ENCODE peak calls at places on chromosomes 11 and 22, in eight cellular contexts. One of them, this sample, is unnamed.

GRCh38 chr11:128931661-128932060 is 11.0 kb downstream of the TP53AIP1 start:
- DNase-seq in SIG-M5: no peak
- DNase-seq in NCI-H345: no peak
- DNase-seq in GM10248: no peak
- DNase-seq in activated T-helper 1 cell treated with anti-CD3 and anti-CD28 coated beads, Interleukin-12 subunit alpha, Interleukin-12 subunit beta, Interleukin-2, Interleukin-4 antibody, amounts not matched to agents 30 ng/mL and 10 ng/mL and 1 ng/mL, durations not matched to agents 14 hours and 24 hours and 36 hours: no peak
- DNase-seq in germinal center: no peak
- DNase-seq in choroid plexus epithelial cell: no peak
- DNase-seq in activated CD4-positive, alpha-beta T cell treated with anti-CD3 and anti-CD28 coated beads, Interleukin-2, amount 10 ng/mL, durations not matched to agents 7 days and 5 days: no peak
- DNase-seq in this sample: no peak

GRCh38 chr22:28395920-28396447 is 283.7 kb downstream of the TTC28 start:
- DNase-seq in SIG-M5: no peak
- DNase-seq in NCI-H345: no peak
- DNase-seq in GM10248: no peak
- DNase-seq in activated T-helper 1 cell treated with anti-CD3 and anti-CD28 coated beads, Interleukin-12 subunit alpha, Interleukin-12 subunit beta, Interleukin-2, Interleukin-4 antibody, amounts not matched to agents 30 ng/mL and 10 ng/mL and 1 ng/mL, durations not matched to agents 14 hours and 24 hours and 36 hours: no peak
- DNase-seq in germinal center: no peak
- DNase-seq in choroid plexus epithelial cell: peak; percentile 58
- DNase-seq in activated CD4-positive, alpha-beta T cell treated with anti-CD3 and anti-CD28 coated beads, Interleukin-2, amount 10 ng/mL, durations not matched to agents 7 days and 5 days: no peak
- DNase-seq in this sample: no peak

GRCh38 chr11:46361283-46362145 is 14.3 kb downstream of the DGKZ start:
- DNase-seq in SIG-M5: peak; percentile 24
- DNase-seq in NCI-H345: no peak
- DNase-seq in GM10248: peak; percentile 94
- DNase-seq in activated T-helper 1 cell treated with anti-CD3 and anti-CD28 coated beads, Interleukin-12 subunit alpha, Interleukin-12 subunit beta, Interleukin-2, Interleukin-4 antibody, amounts not matched to agents 30 ng/mL and 10 ng/mL and 1 ng/mL, durations not matched to agents 14 hours and 24 hours and 36 hours: peak; percentile 52
- DNase-seq in germinal center: peak; percentile 91
- DNase-seq in choroid plexus epithelial cell: peak; percentile 64
- DNase-seq in activated CD4-positive, alpha-beta T cell treated with anti-CD3 and anti-CD28 coated beads, Interleukin-2, amount 10 ng/mL, durations not matched to agents 7 days and 5 days: peak; percentile 75
- DNase-seq in this sample: peak; percentile 22

GRCh38 chr11:73121692-73122091 is 20.4 kb downstream of the FCHSD2 start:
- DNase-seq in SIG-M5: no peak
- DNase-seq in NCI-H345: no peak
- DNase-seq in GM10248: no peak
- DNase-seq in activated T-helper 1 cell treated with anti-CD3 and anti-CD28 coated beads, Interleukin-12 subunit alpha, Interleukin-12 subunit beta, Interleukin-2, Interleukin-4 antibody, amounts not matched to agents 30 ng/mL and 10 ng/mL and 1 ng/mL, durations not matched to agents 14 hours and 24 hours and 36 hours: no peak
- DNase-seq in germinal center: no peak
- DNase-seq in choroid plexus epithelial cell: no peak
- DNase-seq in activated CD4-positive, alpha-beta T cell treated with anti-CD3 and anti-CD28 coated beads, Interleukin-2, amount 10 ng/mL, durations not matched to agents 7 days and 5 days: no peak
- DNase-seq in this sample: no peak

GRCh38 chr11:13461291-13461690 is 1.7 kb downstream of the BTBD10 start:
- DNase-seq in SIG-M5: no peak
- DNase-seq in NCI-H345: no peak
- DNase-seq in GM10248: no peak
- DNase-seq in activated T-helper 1 cell treated with anti-CD3 and anti-CD28 coated beads, Interleukin-12 subunit alpha, Interleukin-12 subunit beta, Interleukin-2, Interleukin-4 antibody, amounts not matched to agents 30 ng/mL and 10 ng/mL and 1 ng/mL, durations not matched to agents 14 hours and 24 hours and 36 hours: no peak
- DNase-seq in germinal center: no peak
- DNase-seq in choroid plexus epithelial cell: no peak
- DNase-seq in activated CD4-positive, alpha-beta T cell treated with anti-CD3 and anti-CD28 coated beads, Interleukin-2, amount 10 ng/mL, durations not matched to agents 7 days and 5 days: no peak
- DNase-seq in this sample: no peak

GRCh38 chr11:45913514-45913913 is 4.2 kb downstream of the PEX16 start:
- DNase-seq in SIG-M5: no peak
- DNase-seq in NCI-H345: no peak
- DNase-seq in GM10248: no peak
- DNase-seq in activated T-helper 1 cell treated with anti-CD3 and anti-CD28 coated beads, Interleukin-12 subunit alpha, Interleukin-12 subunit beta, Interleukin-2, Interleukin-4 antibody, amounts not matched to agents 30 ng/mL and 10 ng/mL and 1 ng/mL, durations not matched to agents 14 hours and 24 hours and 36 hours: no peak
- DNase-seq in germinal center: no peak
- DNase-seq in choroid plexus epithelial cell: no peak
- DNase-seq in activated CD4-positive, alpha-beta T cell treated with anti-CD3 and anti-CD28 coated beads, Interleukin-2, amount 10 ng/mL, durations not matched to agents 7 days and 5 days: no peak
- DNase-seq in this sample: no peak

GRCh38 chr22:20017622-20017958 is 967 bp upstream of the ARVCF start:
- DNase-seq in SIG-M5: no peak
- DNase-seq in NCI-H345: no peak
- DNase-seq in GM10248: no peak
- DNase-seq in activated T-helper 1 cell treated with anti-CD3 and anti-CD28 coated beads, Interleukin-12 subunit alpha, Interleukin-12 subunit beta, Interleukin-2, Interleukin-4 antibody, amounts not matched to agents 30 ng/mL and 10 ng/mL and 1 ng/mL, durations not matched to agents 14 hours and 24 hours and 36 hours: no peak
- DNase-seq in germinal center: no peak
- DNase-seq in choroid plexus epithelial cell: no peak
- DNase-seq in activated CD4-positive, alpha-beta T cell treated with anti-CD3 and anti-CD28 coated beads, Interleukin-2, amount 10 ng/mL, durations not matched to agents 7 days and 5 days: no peak
- DNase-seq in this sample: no peak

GRCh38 chr11:62501432-62501891 is 45.1 kb downstream of the AHNAK start:
- DNase-seq in SIG-M5: no peak
- DNase-seq in NCI-H345: peak; percentile 27
- DNase-seq in GM10248: no peak
- DNase-seq in activated T-helper 1 cell treated with anti-CD3 and anti-CD28 coated beads, Interleukin-12 subunit alpha, Interleukin-12 subunit beta, Interleukin-2, Interleukin-4 antibody, amounts not matched to agents 30 ng/mL and 10 ng/mL and 1 ng/mL, durations not matched to agents 14 hours and 24 hours and 36 hours: no peak
- DNase-seq in germinal center: no peak
- DNase-seq in choroid plexus epithelial cell: peak; percentile 33
- DNase-seq in activated CD4-positive, alpha-beta T cell treated with anti-CD3 and anti-CD28 coated beads, Interleukin-2, amount 10 ng/mL, durations not matched to agents 7 days and 5 days: no peak
- DNase-seq in this sample: peak; percentile 84

GRCh38 chr11:57327721-57328120 is 3.0 kb upstream of the TNKS1BP1 start:
- DNase-seq in SIG-M5: no peak
- DNase-seq in NCI-H345: no peak
- DNase-seq in GM10248: no peak
- DNase-seq in activated T-helper 1 cell treated with anti-CD3 and anti-CD28 coated beads, Interleukin-12 subunit alpha, Interleukin-12 subunit beta, Interleukin-2, Interleukin-4 antibody, amounts not matched to agents 30 ng/mL and 10 ng/mL and 1 ng/mL, durations not matched to agents 14 hours and 24 hours and 36 hours: no peak
- DNase-seq in germinal center: no peak
- DNase-seq in choroid plexus epithelial cell: no peak
- DNase-seq in activated CD4-positive, alpha-beta T cell treated with anti-CD3 and anti-CD28 coated beads, Interleukin-2, amount 10 ng/mL, durations not matched to agents 7 days and 5 days: no peak
- DNase-seq in this sample: no peak

GRCh38 chr11:106156290-106156937 is 79.0 kb downstream of the AASDHPPT start:
- DNase-seq in SIG-M5: no peak
- DNase-seq in NCI-H345: peak; percentile 11
- DNase-seq in GM10248: peak; percentile 19
- DNase-seq in activated T-helper 1 cell treated with anti-CD3 and anti-CD28 coated beads, Interleukin-12 subunit alpha, Interleukin-12 subunit beta, Interleukin-2, Interleukin-4 antibody, amounts not matched to agents 30 ng/mL and 10 ng/mL and 1 ng/mL, durations not matched to agents 14 hours and 24 hours and 36 hours: no peak
- DNase-seq in germinal center: peak; percentile 2
- DNase-seq in choroid plexus epithelial cell: peak; percentile 93
- DNase-seq in activated CD4-positive, alpha-beta T cell treated with anti-CD3 and anti-CD28 coated beads, Interleukin-2, amount 10 ng/mL, durations not matched to agents 7 days and 5 days: no peak
- DNase-seq in this sample: no peak

GRCh38 chr22:38177926-38178604 is 3.6 kb downstream of the PLA2G6 start:
- DNase-seq in SIG-M5: no peak
- DNase-seq in NCI-H345: peak; percentile 35
- DNase-seq in GM10248: no peak
- DNase-seq in activated T-helper 1 cell treated with anti-CD3 and anti-CD28 coated beads, Interleukin-12 subunit alpha, Interleukin-12 subunit beta, Interleukin-2, Interleukin-4 antibody, amounts not matched to agents 30 ng/mL and 10 ng/mL and 1 ng/mL, durations not matched to agents 14 hours and 24 hours and 36 hours: no peak
- DNase-seq in germinal center: no peak
- DNase-seq in choroid plexus epithelial cell: peak; percentile 80
- DNase-seq in activated CD4-positive, alpha-beta T cell treated with anti-CD3 and anti-CD28 coated beads, Interleukin-2, amount 10 ng/mL, durations not matched to agents 7 days and 5 days: no peak
- DNase-seq in this sample: peak; percentile 45

GRCh38 chr11:10728779-10729472 is 22.1 kb upstream of the CTR9 start:
- DNase-seq in SIG-M5: no peak
- DNase-seq in NCI-H345: no peak
- DNase-seq in GM10248: no peak
- DNase-seq in activated T-helper 1 cell treated with anti-CD3 and anti-CD28 coated beads, Interleukin-12 subunit alpha, Interleukin-12 subunit beta, Interleukin-2, Interleukin-4 antibody, amounts not matched to agents 30 ng/mL and 10 ng/mL and 1 ng/mL, durations not matched to agents 14 hours and 24 hours and 36 hours: no peak
- DNase-seq in germinal center: no peak
- DNase-seq in choroid plexus epithelial cell: peak; percentile 29
- DNase-seq in activated CD4-positive, alpha-beta T cell treated with anti-CD3 and anti-CD28 coated beads, Interleukin-2, amount 10 ng/mL, durations not matched to agents 7 days and 5 days: no peak
- DNase-seq in this sample: no peak

GRCh38 chr11:74282421-74282820 is 29.0 kb downstream of the P4HA3 start:
- DNase-seq in SIG-M5: no peak
- DNase-seq in NCI-H345: no peak
- DNase-seq in GM10248: no peak
- DNase-seq in activated T-helper 1 cell treated with anti-CD3 and anti-CD28 coated beads, Interleukin-12 subunit alpha, Interleukin-12 subunit beta, Interleukin-2, Interleukin-4 antibody, amounts not matched to agents 30 ng/mL and 10 ng/mL and 1 ng/mL, durations not matched to agents 14 hours and 24 hours and 36 hours: no peak
- DNase-seq in germinal center: no peak
- DNase-seq in choroid plexus epithelial cell: no peak
- DNase-seq in activated CD4-positive, alpha-beta T cell treated with anti-CD3 and anti-CD28 coated beads, Interleukin-2, amount 10 ng/mL, durations not matched to agents 7 days and 5 days: no peak
- DNase-seq in this sample: no peak

GRCh38 chr11:9951714-9952275 is 287.9 kb downstream of the SWAP70 start:
- DNase-seq in SIG-M5: no peak
- DNase-seq in NCI-H345: no peak
- DNase-seq in GM10248: no peak
- DNase-seq in activated T-helper 1 cell treated with anti-CD3 and anti-CD28 coated beads, Interleukin-12 subunit alpha, Interleukin-12 subunit beta, Interleukin-2, Interleukin-4 antibody, amounts not matched to agents 30 ng/mL and 10 ng/mL and 1 ng/mL, durations not matched to agents 14 hours and 24 hours and 36 hours: no peak
- DNase-seq in germinal center: no peak
- DNase-seq in choroid plexus epithelial cell: peak; percentile 10
- DNase-seq in activated CD4-positive, alpha-beta T cell treated with anti-CD3 and anti-CD28 coated beads, Interleukin-2, amount 10 ng/mL, durations not matched to agents 7 days and 5 days: no peak
- DNase-seq in this sample: no peak

GRCh38 chr11:46330887-46331652 is 16.2 kb upstream of the DGKZ start:
- DNase-seq in SIG-M5: no peak
- DNase-seq in NCI-H345: peak; percentile 60
- DNase-seq in GM10248: no peak
- DNase-seq in activated T-helper 1 cell treated with anti-CD3 and anti-CD28 coated beads, Interleukin-12 subunit alpha, Interleukin-12 subunit beta, Interleukin-2, Interleukin-4 antibody, amounts not matched to agents 30 ng/mL and 10 ng/mL and 1 ng/mL, durations not matched to agents 14 hours and 24 hours and 36 hours: no peak
- DNase-seq in germinal center: no peak
- DNase-seq in choroid plexus epithelial cell: no peak
- DNase-seq in activated CD4-positive, alpha-beta T cell treated with anti-CD3 and anti-CD28 coated beads, Interleukin-2, amount 10 ng/mL, durations not matched to agents 7 days and 5 days: peak; percentile 77
- DNase-seq in this sample: no peak

GRCh38 chr11:122293298-122294023 is 177.4 kb upstream of the BLID start:
- DNase-seq in SIG-M5: no peak
- DNase-seq in NCI-H345: no peak
- DNase-seq in GM10248: no peak
- DNase-seq in activated T-helper 1 cell treated with anti-CD3 and anti-CD28 coated beads, Interleukin-12 subunit alpha, Interleukin-12 subunit beta, Interleukin-2, Interleukin-4 antibody, amounts not matched to agents 30 ng/mL and 10 ng/mL and 1 ng/mL, durations not matched to agents 14 hours and 24 hours and 36 hours: no peak
- DNase-seq in germinal center: no peak
- DNase-seq in choroid plexus epithelial cell: peak; percentile 57
- DNase-seq in activated CD4-positive, alpha-beta T cell treated with anti-CD3 and anti-CD28 coated beads, Interleukin-2, amount 10 ng/mL, durations not matched to agents 7 days and 5 days: no peak
- DNase-seq in this sample: no peak

GRCh38 chr11:12721816-12722604 is 47.8 kb downstream of the TEAD1 start:
- DNase-seq in SIG-M5: no peak
- DNase-seq in NCI-H345: peak; percentile 38
- DNase-seq in GM10248: no peak
- DNase-seq in activated T-helper 1 cell treated with anti-CD3 and anti-CD28 coated beads, Interleukin-12 subunit alpha, Interleukin-12 subunit beta, Interleukin-2, Interleukin-4 antibody, amounts not matched to agents 30 ng/mL and 10 ng/mL and 1 ng/mL, durations not matched to agents 14 hours and 24 hours and 36 hours: no peak
- DNase-seq in germinal center: no peak
- DNase-seq in choroid plexus epithelial cell: no peak
- DNase-seq in activated CD4-positive, alpha-beta T cell treated with anti-CD3 and anti-CD28 coated beads, Interleukin-2, amount 10 ng/mL, durations not matched to agents 7 days and 5 days: no peak
- DNase-seq in this sample: no peak

GRCh38 chr22:40525250-40525884 is 111.2 kb downstream of the MRTFA start:
- DNase-seq in SIG-M5: no peak
- DNase-seq in NCI-H345: no peak
- DNase-seq in GM10248: no peak
- DNase-seq in activated T-helper 1 cell treated with anti-CD3 and anti-CD28 coated beads, Interleukin-12 subunit alpha, Interleukin-12 subunit beta, Interleukin-2, Interleukin-4 antibody, amounts not matched to agents 30 ng/mL and 10 ng/mL and 1 ng/mL, durations not matched to agents 14 hours and 24 hours and 36 hours: peak; percentile 48
- DNase-seq in germinal center: no peak
- DNase-seq in choroid plexus epithelial cell: peak; percentile 73
- DNase-seq in activated CD4-positive, alpha-beta T cell treated with anti-CD3 and anti-CD28 coated beads, Interleukin-2, amount 10 ng/mL, durations not matched to agents 7 days and 5 days: peak; percentile 76
- DNase-seq in this sample: peak; percentile 13

GRCh38 chr11:64165482-64165841 is 451 bp downstream of the MACROD1 start:
- DNase-seq in SIG-M5: no peak
- DNase-seq in NCI-H345: no peak
- DNase-seq in GM10248: no peak
- DNase-seq in activated T-helper 1 cell treated with anti-CD3 and anti-CD28 coated beads, Interleukin-12 subunit alpha, Interleukin-12 subunit beta, Interleukin-2, Interleukin-4 antibody, amounts not matched to agents 30 ng/mL and 10 ng/mL and 1 ng/mL, durations not matched to agents 14 hours and 24 hours and 36 hours: no peak
- DNase-seq in germinal center: no peak
- DNase-seq in choroid plexus epithelial cell: no peak
- DNase-seq in activated CD4-positive, alpha-beta T cell treated with anti-CD3 and anti-CD28 coated beads, Interleukin-2, amount 10 ng/mL, durations not matched to agents 7 days and 5 days: no peak
- DNase-seq in this sample: no peak

GRCh38 chr11:84685149-84685548 is 942.0 kb downstream of the DLG2 start:
- DNase-seq in SIG-M5: no peak
- DNase-seq in NCI-H345: no peak
- DNase-seq in GM10248: no peak
- DNase-seq in activated T-helper 1 cell treated with anti-CD3 and anti-CD28 coated beads, Interleukin-12 subunit alpha, Interleukin-12 subunit beta, Interleukin-2, Interleukin-4 antibody, amounts not matched to agents 30 ng/mL and 10 ng/mL and 1 ng/mL, durations not matched to agents 14 hours and 24 hours and 36 hours: no peak
- DNase-seq in germinal center: no peak
- DNase-seq in choroid plexus epithelial cell: no peak
- DNase-seq in activated CD4-positive, alpha-beta T cell treated with anti-CD3 and anti-CD28 coated beads, Interleukin-2, amount 10 ng/mL, durations not matched to agents 7 days and 5 days: no peak
- DNase-seq in this sample: no peak

GRCh38 chr22:36258750-36259619 is 6.1 kb downstream of the APOL1 start:
- DNase-seq in SIG-M5: no peak
- DNase-seq in NCI-H345: no peak
- DNase-seq in GM10248: peak; percentile 56
- DNase-seq in activated T-helper 1 cell treated with anti-CD3 and anti-CD28 coated beads, Interleukin-12 subunit alpha, Interleukin-12 subunit beta, Interleukin-2, Interleukin-4 antibody, amounts not matched to agents 30 ng/mL and 10 ng/mL and 1 ng/mL, durations not matched to agents 14 hours and 24 hours and 36 hours: peak; percentile 25
- DNase-seq in germinal center: no peak
- DNase-seq in choroid plexus epithelial cell: peak; percentile 47
- DNase-seq in activated CD4-positive, alpha-beta T cell treated with anti-CD3 and anti-CD28 coated beads, Interleukin-2, amount 10 ng/mL, durations not matched to agents 7 days and 5 days: peak; percentile 43
- DNase-seq in this sample: no peak

GRCh38 chr11:15213471-15214231 is 98.9 kb downstream of the INSC start:
- DNase-seq in SIG-M5: no peak
- DNase-seq in NCI-H345: no peak
- DNase-seq in GM10248: no peak
- DNase-seq in activated T-helper 1 cell treated with anti-CD3 and anti-CD28 coated beads, Interleukin-12 subunit alpha, Interleukin-12 subunit beta, Interleukin-2, Interleukin-4 antibody, amounts not matched to agents 30 ng/mL and 10 ng/mL and 1 ng/mL, durations not matched to agents 14 hours and 24 hours and 36 hours: no peak
- DNase-seq in germinal center: no peak
- DNase-seq in choroid plexus epithelial cell: no peak
- DNase-seq in activated CD4-positive, alpha-beta T cell treated with anti-CD3 and anti-CD28 coated beads, Interleukin-2, amount 10 ng/mL, durations not matched to agents 7 days and 5 days: no peak
- DNase-seq in this sample: no peak

GRCh38 chr11:125402436-125402835 is 93.6 kb downstream of the FEZ1 start:
- DNase-seq in SIG-M5: no peak
- DNase-seq in NCI-H345: no peak
- DNase-seq in GM10248: no peak
- DNase-seq in activated T-helper 1 cell treated with anti-CD3 and anti-CD28 coated beads, Interleukin-12 subunit alpha, Interleukin-12 subunit beta, Interleukin-2, Interleukin-4 antibody, amounts not matched to agents 30 ng/mL and 10 ng/mL and 1 ng/mL, durations not matched to agents 14 hours and 24 hours and 36 hours: no peak
- DNase-seq in germinal center: no peak
- DNase-seq in choroid plexus epithelial cell: peak; percentile 20
- DNase-seq in activated CD4-positive, alpha-beta T cell treated with anti-CD3 and anti-CD28 coated beads, Interleukin-2, amount 10 ng/mL, durations not matched to agents 7 days and 5 days: no peak
- DNase-seq in this sample: no peak

GRCh38 chr22:20607157-20607907 is 99.9 kb downstream of the MED15 start:
- DNase-seq in SIG-M5: no peak
- DNase-seq in NCI-H345: peak; percentile 57
- DNase-seq in GM10248: no peak
- DNase-seq in activated T-helper 1 cell treated with anti-CD3 and anti-CD28 coated beads, Interleukin-12 subunit alpha, Interleukin-12 subunit beta, Interleukin-2, Interleukin-4 antibody, amounts not matched to agents 30 ng/mL and 10 ng/mL and 1 ng/mL, durations not matched to agents 14 hours and 24 hours and 36 hours: no peak
- DNase-seq in germinal center: no peak
- DNase-seq in choroid plexus epithelial cell: no peak
- DNase-seq in activated CD4-positive, alpha-beta T cell treated with anti-CD3 and anti-CD28 coated beads, Interleukin-2, amount 10 ng/mL, durations not matched to agents 7 days and 5 days: no peak
- DNase-seq in this sample: no peak

GRCh38 chr11:48077251-48077650 is 96.9 kb downstream of the PTPRJ start:
- DNase-seq in SIG-M5: no peak
- DNase-seq in NCI-H345: no peak
- DNase-seq in GM10248: no peak
- DNase-seq in activated T-helper 1 cell treated with anti-CD3 and anti-CD28 coated beads, Interleukin-12 subunit alpha, Interleukin-12 subunit beta, Interleukin-2, Interleukin-4 antibody, amounts not matched to agents 30 ng/mL and 10 ng/mL and 1 ng/mL, durations not matched to agents 14 hours and 24 hours and 36 hours: no peak
- DNase-seq in germinal center: no peak
- DNase-seq in choroid plexus epithelial cell: no peak
- DNase-seq in activated CD4-positive, alpha-beta T cell treated with anti-CD3 and anti-CD28 coated beads, Interleukin-2, amount 10 ng/mL, durations not matched to agents 7 days and 5 days: no peak
- DNase-seq in this sample: no peak

GRCh38 chr11:83087035-83087434 is 15.3 kb upstream of the RAB30 start:
- DNase-seq in SIG-M5: no peak
- DNase-seq in NCI-H345: peak; percentile 43
- DNase-seq in GM10248: no peak
- DNase-seq in activated T-helper 1 cell treated with anti-CD3 and anti-CD28 coated beads, Interleukin-12 subunit alpha, Interleukin-12 subunit beta, Interleukin-2, Interleukin-4 antibody, amounts not matched to agents 30 ng/mL and 10 ng/mL and 1 ng/mL, durations not matched to agents 14 hours and 24 hours and 36 hours: no peak
- DNase-seq in germinal center: no peak
- DNase-seq in choroid plexus epithelial cell: peak; percentile 49
- DNase-seq in activated CD4-positive, alpha-beta T cell treated with anti-CD3 and anti-CD28 coated beads, Interleukin-2, amount 10 ng/mL, durations not matched to agents 7 days and 5 days: no peak
- DNase-seq in this sample: no peak

GRCh38 chr11:108620958-108621772 is 27.6 kb upstream of the EXPH5 start:
- DNase-seq in SIG-M5: no peak
- DNase-seq in NCI-H345: no peak
- DNase-seq in GM10248: peak; percentile 55
- DNase-seq in activated T-helper 1 cell treated with anti-CD3 and anti-CD28 coated beads, Interleukin-12 subunit alpha, Interleukin-12 subunit beta, Interleukin-2, Interleukin-4 antibody, amounts not matched to agents 30 ng/mL and 10 ng/mL and 1 ng/mL, durations not matched to agents 14 hours and 24 hours and 36 hours: no peak
- DNase-seq in germinal center: no peak
- DNase-seq in choroid plexus epithelial cell: peak; percentile 34
- DNase-seq in activated CD4-positive, alpha-beta T cell treated with anti-CD3 and anti-CD28 coated beads, Interleukin-2, amount 10 ng/mL, durations not matched to agents 7 days and 5 days: no peak
- DNase-seq in this sample: no peak

GRCh38 chr22:29139965-29140782 is 65.5 kb upstream of the EMID1 start:
- DNase-seq in SIG-M5: no peak
- DNase-seq in NCI-H345: no peak
- DNase-seq in GM10248: no peak
- DNase-seq in activated T-helper 1 cell treated with anti-CD3 and anti-CD28 coated beads, Interleukin-12 subunit alpha, Interleukin-12 subunit beta, Interleukin-2, Interleukin-4 antibody, amounts not matched to agents 30 ng/mL and 10 ng/mL and 1 ng/mL, durations not matched to agents 14 hours and 24 hours and 36 hours: no peak
- DNase-seq in germinal center: no peak
- DNase-seq in choroid plexus epithelial cell: peak; percentile 81
- DNase-seq in activated CD4-positive, alpha-beta T cell treated with anti-CD3 and anti-CD28 coated beads, Interleukin-2, amount 10 ng/mL, durations not matched to agents 7 days and 5 days: no peak
- DNase-seq in this sample: no peak

GRCh38 chr11:36684840-36685800 is 87.1 kb upstream of the RAG2 start:
- DNase-seq in SIG-M5: no peak
- DNase-seq in NCI-H345: no peak
- DNase-seq in GM10248: peak; percentile 13
- DNase-seq in activated T-helper 1 cell treated with anti-CD3 and anti-CD28 coated beads, Interleukin-12 subunit alpha, Interleukin-12 subunit beta, Interleukin-2, Interleukin-4 antibody, amounts not matched to agents 30 ng/mL and 10 ng/mL and 1 ng/mL, durations not matched to agents 14 hours and 24 hours and 36 hours: peak; percentile 2
- DNase-seq in germinal center: no peak
- DNase-seq in choroid plexus epithelial cell: no peak
- DNase-seq in activated CD4-positive, alpha-beta T cell treated with anti-CD3 and anti-CD28 coated beads, Interleukin-2, amount 10 ng/mL, durations not matched to agents 7 days and 5 days: peak; percentile 35
- DNase-seq in this sample: no peak

GRCh38 chr11:36605221-36606216 is 7.5 kb upstream of the RAG2 start:
- DNase-seq in SIG-M5: no peak
- DNase-seq in NCI-H345: no peak
- DNase-seq in GM10248: no peak
- DNase-seq in activated T-helper 1 cell treated with anti-CD3 and anti-CD28 coated beads, Interleukin-12 subunit alpha, Interleukin-12 subunit beta, Interleukin-2, Interleukin-4 antibody, amounts not matched to agents 30 ng/mL and 10 ng/mL and 1 ng/mL, durations not matched to agents 14 hours and 24 hours and 36 hours: no peak
- DNase-seq in germinal center: no peak
- DNase-seq in choroid plexus epithelial cell: no peak
- DNase-seq in activated CD4-positive, alpha-beta T cell treated with anti-CD3 and anti-CD28 coated beads, Interleukin-2, amount 10 ng/mL, durations not matched to agents 7 days and 5 days: no peak
- DNase-seq in this sample: no peak